ENCODE peak calls at places on chromosomes 16 and 17, in seven cellular contexts. One of them, this sample, is unnamed.

GRCh38 chr16:75402174-75402820 is 31.0 kb downstream of the CFDP1 start:
- DNase-seq in H7: no peak
- DNase-seq in adrenal gland: no peak
- DNase-seq in kidney epithelial cell: peak
- DNase-seq in pancreas: no peak
- DNase-seq in lower lobe of right lung: no peak
- DNase-seq in heart right ventricle: peak
- DNase-seq in this sample: no peak

GRCh38 chr16:89370081-89370511 is 120.3 kb downstream of the ANKRD11 start:
- DNase-seq in lower lobe of right lung: no peak
- DNase-seq in pancreas: no peak
- DNase-seq in adrenal gland: no peak
- DNase-seq in kidney epithelial cell: no peak
- DNase-seq in heart right ventricle: no peak
- DNase-seq in H7: no peak
- DNase-seq in this sample: no peak

GRCh38 chr16:20393801-20394637 is 10.5 kb downstream of the PDILT start:
- DNase-seq in pancreas: no peak
- DNase-seq in lower lobe of right lung: no peak
- DNase-seq in heart right ventricle: peak
- DNase-seq in kidney epithelial cell: no peak
- DNase-seq in H7: no peak
- DNase-seq in adrenal gland: peak
- DNase-seq in this sample: no peak

GRCh38 chr17:58330544-58330996 is 2.0 kb upstream of the TSPOAP1 start:
- DNase-seq in lower lobe of right lung: no peak
- DNase-seq in heart right ventricle: no peak
- DNase-seq in kidney epithelial cell: no peak
- DNase-seq in adrenal gland: no peak
- DNase-seq in pancreas: no peak
- DNase-seq in H7: peak
- DNase-seq in this sample: no peak

GRCh38 chr17:4124994-4125393 is 17.8 kb downstream of the ZZEF1 start:
- DNase-seq in kidney epithelial cell: no peak
- DNase-seq in H7: peak
- DNase-seq in lower lobe of right lung: no peak
- DNase-seq in heart right ventricle: no peak
- DNase-seq in pancreas: no peak
- DNase-seq in adrenal gland: no peak
- DNase-seq in this sample: no peak

GRCh38 chr17:60091908-60092331 is 13.2 kb upstream of the HEATR6 start:
- DNase-seq in pancreas: no peak
- DNase-seq in kidney epithelial cell: no peak
- DNase-seq in adrenal gland: no peak
- DNase-seq in lower lobe of right lung: no peak
- DNase-seq in heart right ventricle: no peak
- DNase-seq in H7: no peak
- DNase-seq in this sample: no peak

GRCh38 chr17:50863221-50863843 is 2.8 kb downstream of the TOB1 start:
- DNase-seq in lower lobe of right lung: no peak
- DNase-seq in H7: peak
- DNase-seq in pancreas: peak
- DNase-seq in kidney epithelial cell: no peak
- DNase-seq in heart right ventricle: no peak
- DNase-seq in adrenal gland: peak
- DNase-seq in this sample: no peak

GRCh38 chr17:50904522-50905459 is 38.6 kb upstream of the TOB1 start:
- DNase-seq in kidney epithelial cell: no peak
- DNase-seq in heart right ventricle: no peak
- DNase-seq in pancreas: peak
- DNase-seq in H7: peak
- DNase-seq in lower lobe of right lung: peak
- DNase-seq in adrenal gland: no peak
- DNase-seq in this sample: no peak

GRCh38 chr17:3879591-3880417 is 13.0 kb downstream of the CAMKK1 start:
- DNase-seq in heart right ventricle: no peak
- DNase-seq in pancreas: no peak
- DNase-seq in lower lobe of right lung: no peak
- DNase-seq in H7: no peak
- DNase-seq in adrenal gland: no peak
- DNase-seq in kidney epithelial cell: no peak
- DNase-seq in this sample: no peak

GRCh38 chr17:19244796-19245195 is 7.6 kb downstream of the EPN2 start:
- DNase-seq in H7: no peak
- DNase-seq in lower lobe of right lung: no peak
- DNase-seq in pancreas: no peak
- DNase-seq in adrenal gland: no peak
- DNase-seq in heart right ventricle: no peak
- DNase-seq in kidney epithelial cell: no peak
- DNase-seq in this sample: no peak

GRCh38 chr17:32518856-32519768 is 32.3 kb downstream of the CDK5R1 start:
- DNase-seq in adrenal gland: peak
- DNase-seq in heart right ventricle: peak
- DNase-seq in kidney epithelial cell: no peak
- DNase-seq in H7: peak
- DNase-seq in pancreas: peak
- DNase-seq in lower lobe of right lung: peak
- DNase-seq in this sample: no peak

GRCh38 chr17:44197980-44198720 is 1.5 kb downstream of the ATXN7L3 start:
- DNase-seq in kidney epithelial cell: no peak
- DNase-seq in lower lobe of right lung: no peak
- DNase-seq in heart right ventricle: no peak
- DNase-seq in adrenal gland: no peak
- DNase-seq in pancreas: peak
- DNase-seq in H7: peak
- DNase-seq in this sample: peak

GRCh38 chr17:19386974-19387920 is at the start of gene MFAP4:
- DNase-seq in pancreas: no peak
- DNase-seq in H7: peak
- DNase-seq in lower lobe of right lung: no peak
- DNase-seq in kidney epithelial cell: no peak
- DNase-seq in heart right ventricle: peak
- DNase-seq in adrenal gland: peak
- DNase-seq in this sample: peak

GRCh38 chr16:58399718-58400633 is 7.7 kb downstream of the GINS3 start:
- DNase-seq in pancreas: no peak
- DNase-seq in heart right ventricle: no peak
- DNase-seq in H7: no peak
- DNase-seq in kidney epithelial cell: no peak
- DNase-seq in lower lobe of right lung: no peak
- DNase-seq in adrenal gland: no peak
- DNase-seq in this sample: no peak

GRCh38 chr16:22646948-22647556 is 136.4 kb downstream of the NPIPB5 start:
- DNase-seq in lower lobe of right lung: no peak
- DNase-seq in pancreas: no peak
- DNase-seq in H7: no peak
- DNase-seq in adrenal gland: no peak
- DNase-seq in kidney epithelial cell: no peak
- DNase-seq in heart right ventricle: no peak
- DNase-seq in this sample: no peak

GRCh38 chr16:85003076-85003475 is 8.3 kb downstream of the ZDHHC7 start:
- DNase-seq in kidney epithelial cell: no peak
- DNase-seq in pancreas: no peak
- DNase-seq in heart right ventricle: no peak
- DNase-seq in lower lobe of right lung: peak
- DNase-seq in H7: peak
- DNase-seq in adrenal gland: no peak
- DNase-seq in this sample: no peak

GRCh38 chr17:42039794-42040763 is 10.3 kb downstream of the C17orf113 start:
- DNase-seq in lower lobe of right lung: no peak
- DNase-seq in heart right ventricle: no peak
- DNase-seq in kidney epithelial cell: no peak
- DNase-seq in adrenal gland: peak
- DNase-seq in H7: peak
- DNase-seq in pancreas: no peak
- DNase-seq in this sample: no peak

DNA sequence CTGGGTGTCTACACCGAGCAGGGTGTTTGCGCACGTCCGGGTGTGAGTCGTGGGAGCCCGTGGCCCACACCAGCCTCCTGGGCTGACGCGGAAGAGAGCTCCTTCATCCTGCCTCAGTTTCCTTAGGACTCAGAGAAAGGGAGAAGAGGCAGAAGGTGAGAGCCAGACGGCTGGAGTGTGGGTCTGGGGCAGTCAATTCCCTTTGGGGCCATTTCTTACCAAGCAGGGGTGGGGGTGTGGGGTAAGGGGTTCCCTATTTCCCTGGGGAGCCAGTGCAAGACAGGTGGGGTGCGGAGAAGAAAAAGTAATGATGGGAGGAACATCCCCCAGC is 831 bp downstream of the CA7 start:
- DNase-seq in lower lobe of right lung: no peak
- DNase-seq in adrenal gland: no peak
- DNase-seq in heart right ventricle: no peak
- DNase-seq in H7: peak
- DNase-seq in pancreas: no peak
- DNase-seq in kidney epithelial cell: no peak
- DNase-seq in this sample: no peak
- H3K4me3 ChIP-seq in lower lobe of right lung: peak
- H3K4me3 ChIP-seq in adrenal gland: peak
- H3K4me3 ChIP-seq in heart right ventricle: peak
- H3K4me3 ChIP-seq in H7: peak
- H3K4me3 ChIP-seq in pancreas: peak
- H3K4me3 ChIP-seq in kidney epithelial cell: peak
- H3K4me3 ChIP-seq in this sample: no peak

GRCh38 chr16:10317425-10318001 is 68.3 kb upstream of the ATF7IP2 start:
- DNase-seq in adrenal gland: no peak
- DNase-seq in H7: no peak
- DNase-seq in pancreas: no peak
- DNase-seq in heart right ventricle: no peak
- DNase-seq in lower lobe of right lung: no peak
- DNase-seq in kidney epithelial cell: no peak
- DNase-seq in this sample: no peak
- H3K4me3 ChIP-seq in adrenal gland: no peak
- H3K4me3 ChIP-seq in H7: no peak
- H3K4me3 ChIP-seq in pancreas: no peak
- H3K4me3 ChIP-seq in heart right ventricle: no peak
- H3K4me3 ChIP-seq in lower lobe of right lung: no peak
- H3K4me3 ChIP-seq in kidney epithelial cell: no peak
- H3K4me3 ChIP-seq in this sample: no peak

DNA sequence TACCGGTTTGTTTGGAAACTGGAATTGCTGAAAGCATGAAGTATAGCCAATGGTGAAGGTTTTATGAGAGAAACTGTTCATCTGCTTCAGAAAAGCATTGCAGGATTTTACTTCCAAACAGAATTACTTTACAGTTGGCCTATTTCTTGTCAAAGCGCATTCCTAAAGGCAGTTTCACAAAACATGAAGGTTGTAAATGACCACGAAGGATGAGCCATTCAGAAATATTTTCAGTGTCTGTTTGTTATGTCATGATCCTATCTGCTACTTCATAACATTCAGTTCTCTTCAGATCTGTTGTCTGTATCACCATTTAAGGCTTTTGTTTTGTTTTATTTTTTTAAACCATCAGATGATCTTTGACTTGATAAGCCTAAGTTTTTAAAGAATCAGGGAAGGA is 45.7 kb downstream of the AATF start:
- DNase-seq in heart right ventricle: no peak
- DNase-seq in kidney epithelial cell: no peak
- DNase-seq in H7: no peak
- DNase-seq in adrenal gland: no peak
- DNase-seq in lower lobe of right lung: no peak
- DNase-seq in pancreas: no peak
- DNase-seq in this sample: no peak
- H3K4me3 ChIP-seq in heart right ventricle: no peak
- H3K4me3 ChIP-seq in kidney epithelial cell: no peak
- H3K4me3 ChIP-seq in H7: no peak
- H3K4me3 ChIP-seq in adrenal gland: no peak
- H3K4me3 ChIP-seq in lower lobe of right lung: no peak
- H3K4me3 ChIP-seq in pancreas: no peak
- H3K4me3 ChIP-seq in this sample: no peak

DNA sequence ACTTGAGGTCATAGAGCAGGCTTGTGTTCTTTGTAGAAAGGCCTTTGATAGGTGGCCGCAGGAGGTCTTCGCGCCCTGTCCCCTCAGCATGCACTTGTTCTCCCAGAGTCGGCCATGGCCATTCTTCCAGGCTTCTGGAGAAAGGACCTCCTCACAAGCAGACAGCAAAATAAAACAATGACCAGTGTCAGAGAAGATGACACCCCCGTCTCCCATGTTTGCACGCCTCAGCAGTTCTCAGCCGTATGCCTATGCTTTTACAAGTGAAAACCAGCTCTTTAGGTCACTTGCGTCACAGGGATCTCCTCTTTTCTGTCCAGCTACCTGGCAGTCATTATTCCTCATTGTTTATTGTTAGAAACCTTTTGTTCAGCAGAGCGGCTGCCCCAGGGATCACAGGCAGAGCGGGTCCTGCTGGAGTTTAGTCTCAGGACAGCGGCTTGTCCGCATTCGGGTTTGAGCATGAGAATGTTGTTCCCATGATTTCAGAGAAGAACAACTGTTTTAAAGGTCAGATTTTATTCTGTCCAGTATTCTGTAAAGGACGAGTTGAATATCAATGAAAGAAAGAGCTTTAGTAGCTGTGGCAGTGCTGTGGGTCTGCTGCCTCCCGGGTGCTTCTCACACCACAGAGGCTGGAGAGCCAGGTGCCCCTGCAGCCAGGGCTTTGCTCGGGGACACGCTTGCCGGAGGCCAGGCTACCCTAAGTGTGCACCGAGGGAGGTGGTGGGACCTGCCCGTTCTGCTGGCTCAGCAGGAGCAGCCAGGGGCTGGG is 123.9 kb downstream of the RPTOR start:
- DNase-seq in H7: no peak
- DNase-seq in adrenal gland: no peak
- DNase-seq in pancreas: no peak
- DNase-seq in lower lobe of right lung: no peak
- DNase-seq in heart right ventricle: no peak
- DNase-seq in kidney epithelial cell: no peak
- DNase-seq in this sample: no peak
- H3K4me3 ChIP-seq in H7: no peak
- H3K4me3 ChIP-seq in adrenal gland: no peak
- H3K4me3 ChIP-seq in pancreas: no peak
- H3K4me3 ChIP-seq in lower lobe of right lung: no peak
- H3K4me3 ChIP-seq in heart right ventricle: no peak
- H3K4me3 ChIP-seq in kidney epithelial cell: no peak
- H3K4me3 ChIP-seq in this sample: no peak